ENCODE peak calls at places on chromosomes 12 and 14, in six cellular contexts. G is psoas muscle, I is GM12865, M is BJ, L is upper lobe of right lung, Q is A549. R is an unnamed sample.

GRCh38 chr12:54622463-54623183 is 12.1 kb downstream of the LACRT start:
- DNase-seq in I (no peak), L (no peak), G (no peak), M (no peak), Q (peak), R (no peak)

GRCh38 chr12:49943663-49943945 is 6.9 kb upstream of the AQP2 start:
- DNase-seq in G (no peak), L (no peak), Q (no peak), I (no peak), M (no peak), R (no peak)

GRCh38 chr12:6809056-6809455 is 12.6 kb upstream of the GPR162 start:
- DNase-seq in M (no peak), Q (no peak), I (no peak), L (no peak), G (no peak), R (no peak)

GRCh38 chr14:94179244-94179643 is 5.1 kb downstream of the PPP4R4 start:
- DNase-seq in Q (no peak), M (no peak), L (no peak), I (no peak), G (no peak), R (no peak)

GRCh38 chr14:68685419-68686211 is 107.3 kb downstream of the ZFP36L1 start:
- DNase-seq in M (no peak), L (peak), G (no peak), I (peak), Q (no peak), R (peak)

GRCh38 chr12:16573652-16574077 is 32.3 kb downstream of the LMO3 start:
- DNase-seq in L (peak), Q (no peak), M (no peak), I (no peak), G (peak), R (peak)

GRCh38 chr14:94102768-94103482 is 7.6 kb upstream of the IFI27 start:
- DNase-seq in I (no peak), G (no peak), M (no peak), L (no peak), Q (no peak), R (no peak)

GRCh38 chr14:100900837-100901390 is 2.6 kb downstream of the RTL1 start:
- DNase-seq in I (no peak), M (no peak), L (no peak), G (peak), Q (peak), R (peak)

GRCh38 chr14:100605706-100606686 is 18.8 kb upstream of the BEGAIN start:
- DNase-seq in Q (no peak), G (no peak), M (no peak), L (peak), I (no peak), R (peak)

GRCh38 chr12:126676426-126676825 is 1590.5 kb upstream of the TMEM132C start:
- DNase-seq in L (no peak), G (no peak), Q (no peak), M (no peak), I (no peak), R (no peak)

GRCh38 chr14:52315355-52315718 is 1.2 kb downstream of the PTGER2 start:
- DNase-seq in I (no peak), Q (no peak), M (no peak), G (no peak), L (no peak), R (no peak)

GRCh38 chr12:51000245-51000644 is 25.9 kb downstream of the SLC11A2 start:
- DNase-seq in M (peak), Q (peak), I (no peak), G (no peak), L (no peak), R (no peak)

GRCh38 chr12:85468356-85469157 is 188.5 kb downstream of the ALX1 start:
- DNase-seq in Q (peak), I (peak), G (no peak), M (peak), L (no peak), R (peak)

GRCh38 chr14:20476795-20477194 is 7.6 kb downstream of the PNP start:
- DNase-seq in Q (no peak), I (no peak), G (no peak), M (no peak), L (no peak), R (no peak)

GRCh38 chr12:92945659-92946220 is 16.6 kb upstream of the EEA1 start:
- DNase-seq in G (no peak), L (no peak), Q (no peak), I (no peak), M (no peak), R (no peak)

GRCh38 chr14:48319823-48320222 is 644.4 kb upstream of the MDGA2 start:
- DNase-seq in I (no peak), G (no peak), M (no peak), L (no peak), Q (no peak), R (no peak)

GRCh38 chr12:105986779-105987686 is 151.7 kb downstream of the NUAK1 start:
- DNase-seq in L (no peak), G (no peak), Q (no peak), M (peak), I (peak), R (no peak)

GRCh38 chr14:72513994-72514659 is 379.8 kb downstream of the DPF3 start:
- DNase-seq in L (no peak), G (no peak), M (no peak), I (peak), Q (peak), R (no peak)

GRCh38 chr12:52147367-52147972 is 44.3 kb downstream of the KRT80 start:
- DNase-seq in M (peak), I (no peak), Q (peak), G (peak), L (peak), R (peak)

GRCh38 chr12:47817272-47818006 is 2.3 kb downstream of the HDAC7 start:
- DNase-seq in M (no peak), L (peak), G (no peak), Q (no peak), I (no peak), R (no peak)

GRCh38 chr14:61661471-61661988 is 33.8 kb upstream of the HIF1A start:
- DNase-seq in I (peak), L (no peak), M (no peak), G (no peak), Q (no peak), R (no peak)

GRCh38 chr14:65192686-65193085 is 90.4 kb upstream of the MAX start:
- DNase-seq in M (no peak), G (no peak), L (no peak), I (no peak), Q (no peak), R (no peak)

GRCh38 chr12:120944645-120945217 is 33.6 kb upstream of the HNF1A start:
- DNase-seq in M (no peak), L (peak), I (peak), Q (peak), G (peak), R (peak)

GRCh38 chr12:124686001-124686884 is 118.8 kb upstream of the NCOR2 start:
- DNase-seq in Q (peak), I (no peak), L (no peak), G (no peak), M (no peak), R (no peak)

GRCh38 chr12:44497044-44497443 is 379.1 kb downstream of the NELL2 start:
- DNase-seq in I (no peak), L (no peak), G (no peak), M (no peak), Q (no peak), R (no peak)
- TF ChIP-seq CTCF in I (no peak), L (no peak), G (no peak), M (no peak), Q (no peak), R (no peak)

GRCh38 chr12:122005252-122005651 is 16.4 kb upstream of the BCL7A start:
- DNase-seq in L (no peak), Q (no peak), I (no peak), M (no peak), G (no peak), R (no peak)
- H3K4me3 ChIP-seq in L (no peak), Q (no peak), I (no peak), M (no peak), G (no peak), R (no peak)

DNA sequence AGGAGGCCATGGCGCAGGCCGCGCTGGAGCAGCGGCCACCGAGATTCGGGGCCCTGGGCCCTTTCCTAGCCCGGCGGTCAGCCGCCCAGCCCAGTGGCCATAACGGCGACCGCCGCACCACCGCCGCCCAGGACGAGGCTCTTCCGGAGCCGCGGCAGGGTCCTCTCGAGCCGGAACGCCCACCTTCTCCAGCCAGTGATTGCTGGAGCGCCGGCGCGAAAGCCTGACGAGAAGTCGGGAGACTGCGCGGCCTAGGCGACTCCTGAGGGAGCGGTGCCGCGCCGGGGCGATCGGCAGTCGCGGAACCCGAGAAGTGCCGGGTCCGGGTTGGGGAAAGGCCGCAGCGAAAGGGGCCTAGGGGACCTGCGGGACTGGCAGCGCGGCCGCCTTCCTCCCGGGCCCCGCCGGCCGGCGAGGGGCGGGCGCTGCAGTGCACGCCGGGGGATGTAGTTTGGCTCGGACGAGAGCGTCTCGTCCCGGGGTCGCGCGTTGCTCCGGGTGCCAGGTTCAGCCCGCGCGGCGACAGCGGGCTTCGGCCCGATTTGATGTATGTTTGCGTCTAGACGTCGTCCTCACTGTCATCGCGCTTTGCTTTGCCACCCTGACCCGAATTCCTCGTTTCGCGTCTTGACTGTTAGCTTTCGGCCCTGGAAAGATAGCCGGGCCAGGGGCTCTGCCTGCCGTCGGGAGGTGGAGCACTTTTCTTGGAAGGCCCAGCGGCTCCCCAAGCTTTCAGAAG is at the start of gene VTI1B:
- DNase-seq in I (peak), G (peak), L (peak), M (no peak), Q (peak), R (peak)
- TF ChIP-seq CTCF in I (no peak), G (no peak), L (no peak), M (peak), Q (peak), R (no peak)

DNA sequence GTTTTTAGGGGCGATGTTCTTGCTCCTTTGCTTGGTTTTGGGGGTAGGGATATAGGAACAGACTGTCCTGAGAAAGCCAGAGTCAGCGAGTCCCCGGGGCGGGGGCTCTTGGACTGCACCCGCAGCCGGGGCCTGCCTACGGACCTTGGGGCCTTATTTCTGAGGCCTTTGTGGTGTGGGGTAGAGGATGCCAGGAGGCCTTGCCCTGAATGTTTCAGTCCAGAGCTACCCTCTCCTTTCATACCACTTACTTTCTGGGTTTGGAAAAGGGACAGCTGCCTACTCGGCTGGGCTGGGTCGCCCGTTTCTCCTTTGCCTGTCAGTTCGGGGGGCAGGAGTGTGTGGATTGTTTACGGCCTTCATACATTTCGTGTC is 444 bp downstream of the ZNF410 start:
- DNase-seq in M (no peak), L (no peak), Q (no peak), G (no peak), I (peak), R (no peak)
- H3K4me3 ChIP-seq in M (peak), L (peak), Q (peak), G (peak), I (peak), R (peak)

GRCh38 chr14:31286456-31287293 is 79.1 kb upstream of the HECTD1 start:
- DNase-seq in G (no peak), L (no peak), Q (peak), I (peak), M (no peak), R (peak)
- TF ChIP-seq CTCF in G (peak), L (peak), Q (no peak), I (peak), M (peak), R (peak)

GRCh38 chr12:40158592-40159111 is 52.8 kb upstream of the SLC2A13 start:
- DNase-seq in I (peak), L (no peak), Q (no peak), G (no peak), M (no peak), R (no peak)
- H3K4me3 ChIP-seq in I (no peak), L (peak), Q (no peak), G (no peak), M (no peak), R (no peak)

GRCh38 chr12:29309320-29309902 is 71.6 kb downstream of the ERGIC2 start:
- DNase-seq in I (no peak), M (no peak), G (no peak), Q (peak), L (no peak), R (no peak)
- TF ChIP-seq CTCF in I (peak), M (peak), G (peak), Q (peak), L (peak), R (peak)

GRCh38 chr12:117408161-117408791 is 46.9 kb upstream of the NOS1 start:
- DNase-seq in M (peak), I (no peak), G (no peak), L (peak), Q (no peak), R (peak)
- H3K4me3 ChIP-seq in M (no peak), I (no peak), G (no peak), L (no peak), Q (no peak), R (no peak)

DNA sequence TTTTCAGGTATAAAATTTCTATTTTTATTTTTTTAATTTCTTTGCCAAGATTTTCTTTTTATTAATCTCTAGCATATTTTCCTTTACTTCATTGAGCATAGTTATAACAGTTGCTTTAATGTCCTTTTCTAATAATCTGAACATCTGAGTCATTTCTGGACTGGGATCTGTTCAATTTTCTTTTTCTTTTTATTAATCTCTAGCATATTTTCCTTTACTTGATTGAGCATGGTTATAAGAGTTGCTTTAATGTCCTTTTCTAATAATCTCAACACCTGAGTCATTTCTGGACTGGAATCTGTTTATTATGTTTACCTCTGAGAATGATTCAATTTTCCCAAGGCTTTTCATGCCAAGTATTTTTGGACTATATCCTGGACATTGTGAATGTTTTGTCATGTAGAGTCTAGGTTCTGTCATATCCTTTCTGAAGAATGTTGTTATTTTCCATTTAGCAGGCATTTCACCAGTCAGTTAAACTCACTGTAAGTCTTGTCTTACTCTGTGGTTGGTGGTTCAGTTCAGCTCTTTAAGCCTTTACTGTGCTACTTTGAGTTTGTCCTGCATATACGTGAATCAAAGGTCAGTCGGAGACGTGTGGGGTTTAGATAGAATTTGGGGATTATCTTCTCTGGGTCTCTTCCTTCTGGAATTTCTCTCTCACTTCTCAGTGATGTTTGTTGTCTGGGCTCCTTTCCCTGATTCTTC is 20.3 kb downstream of the TTC6 start:
- DNase-seq in L (no peak), I (no peak), Q (no peak), G (no peak), M (no peak), R (no peak)
- TF ChIP-seq CTCF in L (no peak), I (no peak), Q (no peak), G (no peak), M (no peak), R (no peak)

R was measured in body of pancreas.